ENCODE peak calls at places on chromosomes 4 and X, in six cellular contexts. Z is CD8-positive, alpha-beta T cell; W is endothelial cell of umbilical vein; T is HFFc6; Q is nephron progenitor cell; G is PC-9. E is an unnamed sample.

GRCh38 chr4:1415681-1415981 is 9.4 kb upstream of the NKX1-1 start:
- DNase-seq in G (no peak), Z (no peak), T (no peak), W (no peak), Q (no peak), E (no peak)

GRCh38 chr4:8323947-8324555 is 54.5 kb downstream of the HTRA3 start:
- DNase-seq in Z (no peak), Q (no peak), G (no peak), W (no peak), T (no peak), E (no peak)

GRCh38 chrX:78643874-78644273 is 15.3 kb downstream of the RTL3 start:
- DNase-seq in Q (no peak), W (no peak), T (no peak), G (no peak), Z (no peak), E (no peak)

GRCh38 chr4:153649572-153649991 is 34.5 kb upstream of the TLR2 start:
- DNase-seq in Z (no peak), W (peak), T (no peak), Q (peak), G (peak), E (no peak)

GRCh38 chr4:1241466-1241935 is 7.4 kb downstream of the CTBP1 start:
- DNase-seq in G (no peak), T (no peak), W (no peak), Q (no peak), Z (no peak), E (no peak)

GRCh38 chrX:18149454-18149853 is 71.2 kb downstream of the BEND2 start:
- DNase-seq in G (no peak), W (no peak), T (no peak), Z (no peak), Q (no peak), E (no peak)

GRCh38 chr4:114921790-114922581 is 191.4 kb downstream of the NDST4 start:
- DNase-seq in W (no peak), G (no peak), Z (no peak), T (no peak), Q (no peak), E (no peak)

GRCh38 chr4:6062133-6062532 is 43.9 kb upstream of the C4orf50 start:
- DNase-seq in W (no peak), Z (no peak), G (no peak), T (no peak), Q (no peak), E (no peak)

GRCh38 chrX:54288277-54288676 is 69.6 kb downstream of the WNK3 start:
- DNase-seq in Q (no peak), Z (no peak), T (no peak), W (peak), G (no peak), E (no peak)

GRCh38 chr4:85780664-85781063 is 305.7 kb downstream of the ARHGAP24 start:
- DNase-seq in T (no peak), G (no peak), Z (no peak), Q (no peak), W (peak), E (no peak)

GRCh38 chrX:132774312-132774711 is 184.1 kb downstream of the HS6ST2 start:
- DNase-seq in G (no peak), Z (no peak), T (no peak), Q (no peak), W (no peak), E (no peak)

GRCh38 chrX:8867454-8867853 is 66.3 kb upstream of the FAM9A start:
- DNase-seq in Q (no peak), Z (no peak), T (no peak), W (no peak), G (no peak), E (no peak)

GRCh38 chrX:11591712-11592351 is 73.9 kb downstream of the ARHGAP6 start:
- DNase-seq in Q (no peak), W (peak), Z (no peak), T (no peak), G (no peak), E (no peak)

GRCh38 chrX:71545364-71545763 is 12.5 kb downstream of the OGT start:
- DNase-seq in Q (no peak), T (no peak), G (no peak), Z (peak), W (no peak), E (no peak)

GRCh38 chr4:127586922-127587571 is 45.7 kb upstream of the INTU start:
- DNase-seq in Q (peak), W (peak), G (peak), Z (no peak), T (peak), E (no peak)

GRCh38 chr4:55819634-55820033 is at the start of gene EXOC1L:
- DNase-seq in G (no peak), T (no peak), W (peak), Z (no peak), Q (peak), E (no peak)

GRCh38 chr4:82797591-82798081 is 960 bp downstream of the SCD5 start:
- DNase-seq in Q (peak), T (no peak), G (peak), Z (peak), W (peak), E (no peak)

GRCh38 chrX:37872303-37872655 is 24.9 kb upstream of the DYNLT3 start:
- DNase-seq in T (no peak), G (no peak), W (no peak), Q (no peak), Z (no peak), E (no peak)

GRCh38 chrX:7346021-7346420 is 198.1 kb upstream of the PUDP start:
- DNase-seq in W (no peak), G (no peak), T (peak), Q (no peak), Z (no peak), E (no peak)

GRCh38 chr4:7295201-7295916 is 103.0 kb downstream of the SORCS2 start:
- DNase-seq in T (no peak), G (no peak), W (no peak), Z (no peak), Q (no peak), E (no peak)

GRCh38 chr4:106463622-106464021 is 95.0 kb upstream of the GIMD1 start:
- DNase-seq in Q (no peak), Z (no peak), G (no peak), W (no peak), T (no peak), E (no peak)

GRCh38 chr4:4857001-4857808 is 2.3 kb upstream of the MSX1 start:
- DNase-seq in W (no peak), T (no peak), Q (no peak), Z (no peak), G (no peak), E (no peak)

GRCh38 chrX:331145-331771 is 12.7 kb upstream of the GTPBP6 start:
- DNase-seq in Z (no peak), G (no peak), W (peak), Q (peak), T (no peak), E (no peak)

GRCh38 chrX:34381241-34381640 is 249.1 kb upstream of the FAM47A start:
- DNase-seq in T (peak), Q (no peak), G (no peak), Z (no peak), W (no peak), E (no peak)

GRCh38 chrX:54640721-54641120 is 110.7 kb downstream of the GNL3L start:
- DNase-seq in T (no peak), G (no peak), W (no peak), Q (peak), Z (no peak), E (no peak)

GRCh38 chr4:77418333-77418732 is 187.3 kb upstream of the CXCL13 start:
- DNase-seq in Z (no peak), Q (no peak), G (no peak), W (no peak), T (peak), E (no peak)

GRCh38 chr4:123378794-123379193 is 17.8 kb upstream of the SPRY1 start:
- DNase-seq in Z (no peak), W (no peak), T (no peak), G (no peak), Q (no peak), E (no peak)

GRCh38 chrX:31266172-31267076 is 194.6 kb upstream of the FTHL17 start:
- DNase-seq in G (peak), Q (peak), T (no peak), Z (no peak), W (peak), E (no peak)

GRCh38 chrX:74291964-74292891 is 11.8 kb upstream of the ZCCHC13 start:
- DNase-seq in Z (peak), T (peak), G (peak), W (peak), Q (peak), E (peak)

GRCh38 chr4:1940566-1940965 is 68.2 kb downstream of the NELFA start:
- DNase-seq in T (no peak), Q (no peak), W (no peak), Z (no peak), G (no peak), E (no peak)

GRCh38 chrX:83759872-83760271 is 101.1 kb upstream of the CYLC1 start:
- DNase-seq in Q (no peak), T (no peak), W (no peak), Z (no peak), G (no peak), E (no peak)

GRCh38 chrX:3699841-3700381 is 13.5 kb downstream of the PRKX start:
- DNase-seq in Q (no peak), G (no peak), T (no peak), W (peak), Z (no peak), E (no peak)

GRCh38 chr4:145178740-145179139 is 1.6 kb downstream of the OTUD4 start:
- DNase-seq in Q (no peak), W (no peak), Z (peak), G (no peak), T (no peak), E (no peak)

GRCh38 chr4:126071346-126072333 is 756.9 kb downstream of the FAT4 start:
- DNase-seq in Z (no peak), W (peak), Q (no peak), T (peak), G (no peak), E (no peak)

GRCh38 chr4:13887010-13887409 is 259.5 kb upstream of the BOD1L1 start:
- DNase-seq in W (no peak), G (no peak), T (no peak), Q (no peak), Z (no peak), E (no peak)

GRCh38 chr4:175705407-175705806 is 106.7 kb downstream of the GPM6A start:
- DNase-seq in W (no peak), Z (no peak), Q (peak), G (no peak), T (no peak), E (no peak)

GRCh38 chr4:48129307-48130014 is 4.6 kb downstream of the TXK start:
- DNase-seq in Z (peak), G (no peak), W (no peak), Q (no peak), T (no peak), E (no peak)

GRCh38 chr4:139558235-139559094 is 2.4 kb upstream of the SETD7 start:
- DNase-seq in Z (no peak), G (no peak), W (no peak), T (no peak), Q (no peak), E (no peak)

GRCh38 chr4:112348488-112349158 is 51.5 kb downstream of the ALPK1 start:
- DNase-seq in T (peak), W (peak), Z (no peak), G (no peak), Q (peak), E (no peak)
- TF ChIP-seq CTCF in T (peak), W (no peak), Z (no peak), G (no peak), Q (no peak), E (no peak)

GRCh38 chrX:24483596-24483995 is 18.5 kb downstream of the PDK3 start:
- DNase-seq in Q (no peak), T (no peak), W (no peak), Z (no peak), G (no peak), E (no peak)

GRCh38 chrX:24479924-24480722 is 15.0 kb downstream of the PDK3 start:
- DNase-seq in T (no peak), Z (peak), W (peak), Q (no peak), G (peak), E (no peak)

GRCh38 chrX:24475480-24475879 is 10.4 kb downstream of the PDK3 start:
- DNase-seq in G (no peak), W (no peak), T (no peak), Q (no peak), Z (no peak), E (no peak)

GRCh38 chrX:24482823-24483410 is 17.8 kb downstream of the PDK3 start:
- DNase-seq in Z (no peak), G (no peak), T (no peak), Q (no peak), W (no peak), E (no peak)

DNA sequence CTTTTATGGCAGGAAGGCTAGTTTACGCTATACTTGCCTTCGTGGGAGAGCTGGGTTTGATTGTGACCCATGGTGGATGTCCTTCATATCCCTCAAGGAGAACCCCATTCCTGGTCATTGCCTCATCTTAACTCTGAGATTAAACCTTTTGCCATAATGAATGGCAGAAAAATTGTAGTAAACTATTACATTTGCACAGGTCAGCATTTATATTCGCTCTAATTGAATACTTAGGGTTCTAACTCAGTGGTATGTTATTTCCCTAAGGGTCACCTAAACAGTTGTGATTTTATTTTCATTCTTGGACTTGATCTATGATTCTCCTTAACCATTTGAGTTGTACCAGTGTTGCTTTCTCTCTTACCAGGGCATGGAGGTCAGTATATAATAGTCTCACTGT is 13.4 kb downstream of the PDK3 start:
- DNase-seq in G (no peak), W (no peak), T (no peak), Q (no peak), Z (no peak), E (no peak)
- TF ChIP-seq CTCF in G (no peak), W (no peak), T (no peak), Q (no peak), Z (no peak), E (no peak)

DNA sequence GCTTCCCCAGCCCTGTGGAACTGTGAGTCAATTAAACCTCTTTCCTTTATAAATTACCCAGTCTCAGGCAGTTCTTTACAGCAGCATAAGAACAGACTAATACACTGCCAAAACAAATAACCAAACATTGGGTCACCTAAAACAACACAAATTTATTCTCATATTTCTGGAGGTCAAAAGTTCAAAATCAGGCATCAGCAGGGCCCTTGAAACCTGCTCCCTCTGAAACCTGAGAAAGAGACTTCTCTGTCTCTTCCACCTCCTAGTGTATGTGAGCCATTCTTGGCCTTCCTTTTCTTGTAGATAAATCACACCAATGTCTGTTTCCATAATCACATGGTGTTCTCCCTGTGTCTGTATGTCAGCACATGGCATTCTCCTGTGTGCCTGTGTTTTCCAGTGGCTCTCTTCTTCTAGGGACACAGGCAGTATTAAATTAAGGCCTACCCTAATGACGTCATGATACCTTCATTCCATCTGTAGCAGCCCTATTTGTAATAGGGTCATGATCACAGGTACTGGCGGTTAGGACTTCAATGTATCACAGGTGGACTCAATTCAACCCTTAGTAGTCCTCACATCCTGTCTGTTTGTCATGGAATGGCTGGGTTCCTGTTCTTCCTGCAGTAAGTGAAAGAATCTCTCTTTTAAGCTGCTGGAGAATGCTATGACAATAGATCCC is 147.3 kb upstream of the CLNK start:
- DNase-seq in Q (no peak), G (no peak), T (no peak), Z (no peak), W (no peak), E (no peak)
- TF ChIP-seq CTCF in Q (no peak), G (no peak), T (no peak), Z (no peak), W (no peak), E (no peak)

GRCh38 chr4:108058685-108059440 is 69.2 kb downstream of the HADH start:
- DNase-seq in Q (no peak), T (peak), G (peak), W (no peak), Z (no peak), E (no peak)

GRCh38 chr4:108060686-108061321 is 71.1 kb downstream of the HADH start:
- DNase-seq in T (no peak), Z (no peak), Q (peak), G (no peak), W (no peak), E (no peak)

GRCh38 chr4:108056418-108056817 is 66.7 kb downstream of the HADH start:
- DNase-seq in Z (no peak), W (no peak), G (no peak), T (no peak), Q (no peak), E (no peak)

GRCh38 chr4:108055787-108056186 is 66.1 kb downstream of the HADH start:
- DNase-seq in W (no peak), G (no peak), T (no peak), Q (no peak), Z (no peak), E (no peak)

DNA sequence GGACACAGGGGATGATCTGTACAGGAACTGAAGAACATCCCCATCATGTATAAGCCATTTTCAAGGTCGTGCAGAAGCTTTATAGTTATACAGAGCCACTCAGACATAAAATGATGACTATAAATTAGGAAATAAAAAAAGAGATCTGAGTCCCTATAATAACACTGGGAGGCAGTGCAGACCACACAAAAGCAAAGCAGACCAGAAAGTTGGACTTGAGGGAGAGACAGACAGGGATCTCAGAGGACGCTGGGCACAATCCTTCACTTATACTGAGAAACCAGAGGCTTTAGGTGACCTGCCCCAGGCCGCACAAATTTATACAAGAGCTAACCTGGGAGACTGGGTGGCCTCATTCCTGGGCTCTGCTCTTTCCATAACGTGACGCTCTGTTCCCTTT is 70.5 kb downstream of the HADH start:
- DNase-seq in W (no peak), Q (no peak), T (peak), G (no peak), Z (no peak), E (no peak)
- TF ChIP-seq CTCF in W (no peak), Q (no peak), T (peak), G (peak), Z (no peak), E (no peak)

GRCh38 chr4:15006416-15007024 is 4.2 kb downstream of the CPEB2 start:
- DNase-seq in G (no peak), Z (no peak), W (peak), Q (no peak), T (peak), E (no peak)
- TF ChIP-seq CTCF in G (peak), Z (peak), W (no peak), Q (no peak), T (peak), E (no peak)

DNA sequence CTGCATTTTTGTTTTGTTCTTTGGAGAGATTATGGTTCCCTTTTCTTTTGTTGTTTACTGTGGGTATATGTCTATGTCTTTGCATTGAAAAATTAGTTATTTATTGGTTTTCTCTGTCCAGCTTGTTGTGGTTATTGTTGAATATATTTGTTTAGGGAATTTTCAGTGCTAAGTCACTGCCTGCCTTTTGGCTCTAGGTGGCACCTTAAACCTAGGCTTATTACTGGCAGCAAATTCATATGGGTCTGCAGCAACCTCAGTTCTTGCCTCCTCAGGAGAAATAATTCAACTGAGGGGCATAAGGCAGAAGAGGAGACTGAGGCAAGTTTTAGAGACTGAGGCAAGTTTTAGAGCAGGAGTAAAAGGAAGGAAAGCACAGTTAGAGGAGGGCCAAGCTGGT is 1157.3 kb upstream of the AGA start:
- DNase-seq in T (no peak), Q (no peak), W (no peak), G (no peak), Z (no peak), E (no peak)
- TF ChIP-seq CTCF in T (no peak), Q (no peak), W (no peak), G (no peak), Z (no peak), E (no peak)